ENCODE peak calls at places on chromosomes 16 and 17, in five cellular contexts. X, H, V, I and R are unnamed samples.

GRCh38 chr16:1050466-1050865 is 22.1 kb upstream of the SSTR5 start:
- DNase-seq in H (no peak), I (no peak), V (no peak), X (no peak), R (no peak)

GRCh38 chr17:48985436-48986245 is 11.5 kb upstream of the IGF2BP1 start:
- DNase-seq in I (no peak), V (no peak), H (no peak), X (no peak), R (no peak)

GRCh38 chr17:42189651-42189965 is 4.4 kb upstream of the HCRT start:
- DNase-seq in H (no peak), I (no peak), X (no peak), V (no peak), R (no peak)

GRCh38 chr16:2157480-2158261 is 2.1 kb downstream of the TRAF7 start:
- DNase-seq in V (no peak), X (no peak), I (no peak), H (no peak), R (no peak)

GRCh38 chr16:85162478-85163277 is 50.4 kb upstream of the CIBAR2 start:
- DNase-seq in I (no peak), X (no peak), H (no peak), V (no peak), R (no peak)

GRCh38 chr17:82984751-82985435 is 94.5 kb upstream of the METRNL start:
- DNase-seq in H (no peak), I (no peak), X (no peak), V (no peak), R (no peak)

GRCh38 chr16:50742521-50743150 is 750 bp downstream of the CYLD start:
- DNase-seq in I (no peak), V (peak; percentile 70), H (no peak), X (peak; percentile 29), R (peak; percentile 64)

GRCh38 chr17:68294196-68294555 is 2.9 kb downstream of the ARSG start:
- DNase-seq in I (no peak), X (no peak), H (no peak), V (no peak), R (no peak)

GRCh38 chr17:4617590-4618356 is 23.7 kb downstream of the ALOX15 start:
- DNase-seq in I (no peak), X (no peak), H (no peak), V (no peak), R (no peak)

GRCh38 chr16:12907670-12908233 is 6.4 kb downstream of the SHISA9 start:
- DNase-seq in H (no peak), I (no peak), V (no peak), X (no peak), R (peak; percentile 13)

GRCh38 chr16:30395155-30395991 is at the start of gene ZNF48:
- DNase-seq in X (peak; percentile 96), I (peak; percentile 21), V (peak; percentile 81), H (peak; percentile 91), R (peak; percentile 87)

GRCh38 chr17:4142107-4142900 is 526 bp downstream of the ZZEF1 start:
- DNase-seq in V (peak; percentile 45), H (no peak), X (no peak), I (no peak), R (peak; percentile 50)

GRCh38 chr17:43667506-43668438 is 6.0 kb upstream of the MEOX1 start:
- DNase-seq in I (no peak), X (no peak), H (no peak), V (no peak), R (no peak)

GRCh38 chr17:62824290-62825135 is 16.4 kb upstream of the MARCHF10 start:
- DNase-seq in V (no peak), I (peak; percentile 95), H (no peak), X (no peak), R (no peak)

GRCh38 chr16:79970551-79971236 is 370.2 kb upstream of the MAF start:
- DNase-seq in H (no peak), I (no peak), X (no peak), V (no peak), R (no peak)

GRCh38 chr17:17685775-17686291 is 4.6 kb downstream of the RAI1 start:
- DNase-seq in I (no peak), V (no peak), X (no peak), H (no peak), R (no peak)

GRCh38 chr16:70253291-70254094 is 1.8 kb upstream of the EXOSC6 start:
- DNase-seq in I (no peak), H (no peak), X (no peak), V (no peak), R (peak; percentile 43)

GRCh38 chr16:84499638-84500037 is 4.8 kb downstream of the MEAK7 start:
- DNase-seq in I (no peak), V (no peak), H (no peak), X (no peak), R (no peak)

GRCh38 chr17:28807925-28808641 is 34.5 kb downstream of the FAM222B start:
- DNase-seq in V (no peak), H (no peak), I (peak; percentile 52), X (no peak), R (no peak)

GRCh38 chr17:76331083-76331482 is 22.6 kb downstream of the PRPSAP1 start:
- DNase-seq in I (no peak), X (no peak), V (no peak), H (no peak), R (no peak)

GRCh38 chr16:27486344-27486743 is 63.4 kb downstream of the GTF3C1 start:
- DNase-seq in I (no peak), V (no peak), H (no peak), X (no peak), R (no peak)

GRCh38 chr16:8678068-8678927 is 3.9 kb downstream of the ABAT start:
- DNase-seq in X (no peak), I (peak; percentile 61), H (no peak), V (no peak), R (no peak)

GRCh38 chr17:41919165-41919817 is 540 bp upstream of the ACLY start:
- DNase-seq in V (no peak), X (no peak), H (no peak), I (no peak), R (no peak)

GRCh38 chr16:90008708-90009145 is 10.5 kb downstream of the DBNDD1 start:
- DNase-seq in H (no peak), V (peak; percentile 75), I (no peak), X (no peak), R (peak; percentile 84)

GRCh38 chr16:87461466-87461975 is 31.3 kb downstream of the ZCCHC14 start:
- DNase-seq in I (no peak), H (peak; percentile 78), V (peak; percentile 77), X (no peak), R (peak; percentile 75)